ENCODE peak calls at places on chromosomes 4 and X, in eight cellular contexts. G is activated naive CD8-positive, alpha-beta T cell treated with anti-CD3 and anti-CD28 coated beads, Interleukin-2, amount 50 U/mL, for 24 hours; D is RWPE1; O is GM03348; F is epithelial cell of proximal tubule; Q is RPMI7951; B is activated CD4-positive, alpha-beta T cell treated with anti-CD3 and anti-CD28 coated beads, Interleukin-2, amount 50 U/mL, for 1 hour; J is H9. C is an unnamed sample.

GRCh38 chrX:153476628-153477027 is 6.3 kb upstream of the HAUS7 start:
- DNase-seq in Q (peak; percentile 74), B (no peak), F (no peak), J (no peak), G (no peak), O (no peak), D (no peak), C (peak; percentile 66)

GRCh38 chrX:23365541-23365940 is 30.9 kb downstream of the PTCHD1 start:
- DNase-seq in O (no peak), D (no peak), B (no peak), J (no peak), G (no peak), Q (no peak), F (no peak), C (no peak)

GRCh38 chrX:13387656-13388421 is 68.0 kb upstream of the ATXN3L start:
- DNase-seq in Q (peak; percentile 79), G (no peak), B (no peak), D (no peak), O (peak; percentile 6), J (no peak), F (no peak), C (no peak)

GRCh38 chr4:43351970-43352806 is 459.7 kb downstream of the GRXCR1 start:
- DNase-seq in J (no peak), F (no peak), D (no peak), G (no peak), B (no peak), Q (no peak), O (no peak), C (no peak)

GRCh38 chr4:75723117-75723801 is 1.1 kb upstream of the USO1 start:
- DNase-seq in F (peak; percentile 22), O (peak; percentile 50), B (no peak), G (peak; percentile 10), J (no peak), D (peak; percentile 22), Q (peak; percentile 44), C (peak; percentile 21)

GRCh38 chr4:93646225-93646930 is 182.2 kb upstream of the ATOH1 start:
- DNase-seq in B (no peak), D (peak; percentile 4), O (no peak), G (no peak), J (no peak), Q (no peak), F (no peak), C (no peak)

GRCh38 chr4:139651282-139652194 is 14.1 kb upstream of the MGST2 start:
- DNase-seq in F (no peak), J (peak; percentile 76), O (peak; percentile 84), Q (peak; percentile 66), G (peak; percentile 70), D (peak; percentile 52), B (peak; percentile 67), C (peak; percentile 82)

GRCh38 chrX:38221391-38221929 is 789 bp upstream of the SRPX start:
- DNase-seq in B (no peak), O (no peak), J (no peak), Q (peak; percentile 54), G (no peak), F (no peak), D (no peak), C (no peak)

GRCh38 chrX:46485897-46486296 is 59.3 kb downstream of the ZNF674 start:
- DNase-seq in G (no peak), F (no peak), D (no peak), O (no peak), Q (no peak), J (peak; percentile 67), B (peak; percentile 11), C (no peak)

GRCh38 chr4:94588900-94589693 is 137.4 kb downstream of the PDLIM5 start:
- DNase-seq in F (no peak), B (no peak), O (peak; percentile 48), D (no peak), Q (no peak), J (no peak), G (no peak), C (no peak)

GRCh38 chr4:121706595-121707021 is 9.8 kb upstream of the ANXA5 start:
- DNase-seq in O (peak; percentile 68), F (no peak), Q (peak; percentile 88), D (no peak), B (no peak), J (no peak), G (peak; percentile 66), C (no peak)

GRCh38 chrX:153374426-153374825 is 26.7 kb downstream of the PNMA6E start:
- DNase-seq in O (no peak), G (no peak), B (no peak), Q (no peak), D (no peak), F (no peak), J (no peak), C (no peak)

GRCh38 chrX:134453631-134454030 is 6.3 kb upstream of the HPRT1 start:
- DNase-seq in J (no peak), D (no peak), G (no peak), Q (no peak), O (no peak), B (no peak), F (no peak), C (no peak)

GRCh38 chr4:102620697-102621497 is 119.7 kb downstream of the NFKB1 start:
- DNase-seq in J (no peak), D (peak; percentile 69), B (no peak), F (peak; percentile 92), O (peak; percentile 77), Q (peak; percentile 73), G (no peak), C (peak; percentile 67)

GRCh38 chr4:187208641-187209040 is 485.0 kb upstream of the FAT1 start:
- DNase-seq in Q (no peak), J (no peak), B (no peak), O (no peak), G (no peak), D (no peak), F (no peak), C (no peak)

GRCh38 chr4:151430737-151431457 is 21.9 kb downstream of the FHIP1A start:
- DNase-seq in D (no peak), G (no peak), J (no peak), Q (no peak), O (no peak), F (no peak), B (no peak), C (no peak)

GRCh38 chr4:98794565-98795205 is 134.2 kb downstream of the EIF4E start:
- DNase-seq in J (peak; percentile 47), B (no peak), G (peak; percentile 32), Q (peak; percentile 52), O (peak; percentile 37), F (peak; percentile 16), D (peak; percentile 51), C (no peak)

GRCh38 chrX:17635231-17635630 is 102.1 kb upstream of the SCML1 start:
- DNase-seq in D (no peak), O (no peak), F (no peak), Q (no peak), G (no peak), B (no peak), J (peak; percentile 89), C (no peak)

GRCh38 chrX:37958493-37959211 is 47.7 kb upstream of the SYTL5 start:
- DNase-seq in G (no peak), D (no peak), F (no peak), O (no peak), B (no peak), J (no peak), Q (peak; percentile 80), C (no peak)

GRCh38 chr4:35106091-35106734 is 1138.1 kb downstream of the ARAP2 start:
- DNase-seq in J (no peak), B (no peak), G (no peak), F (no peak), O (no peak), D (no peak), Q (no peak), C (no peak)

GRCh38 chr4:86934147-86934771 is 552 bp upstream of the AFF1 start:
- DNase-seq in G (no peak), J (no peak), O (no peak), D (no peak), F (no peak), B (no peak), Q (no peak), C (no peak)

GRCh38 chrX:17977696-17978095 is 116.6 kb upstream of the RAI2 start:
- DNase-seq in F (no peak), O (no peak), J (no peak), G (no peak), Q (no peak), B (no peak), D (no peak), C (no peak)

C was measured in endothelial cell of umbilical vein.